ENCODE peak calls at places on chromosomes 16 and 17, in six cellular contexts. R is A549, T is GM12878, D is K562, Z is endothelial cell of umbilical vein, U is HepG2. X is an unnamed sample.
A peak's percentile ranks its signal among the peaks of the same experiment; 100 is the strongest.

GRCh38 chr17:40122944-40123810 is 1.4 kb downstream of the MSL1 start:
- DNase-seq in R (peak; percentile 72), T (no peak), D (peak; percentile 71), Z (peak; percentile 60), U (no peak), X (peak; percentile 76)

GRCh38 chr17:66945451-66945850 is 19.1 kb upstream of the CACNG4 start:
- DNase-seq in R (no peak), T (no peak), D (no peak), Z (no peak), U (no peak), X (peak; percentile 67)

GRCh38 chr17:73003487-73003886 is 89.0 kb downstream of the SLC39A11 start:
- DNase-seq in R (no peak), T (no peak), D (no peak), Z (no peak), U (peak; percentile 41), X (no peak)

GRCh38 chr17:73269329-73269615 is 7.6 kb upstream of the CPSF4L start:
- DNase-seq in R (no peak), T (no peak), D (no peak), Z (no peak), U (no peak), X (no peak)

GRCh38 chr17:19677736-19678379 is 29.3 kb downstream of the ALDH3A2 start:
- DNase-seq in R (no peak), T (no peak), D (no peak), Z (no peak), U (no peak), X (no peak)

GRCh38 chr16:10736926-10737625 is 6.6 kb upstream of the NUBP1 start:
- DNase-seq in R (peak; percentile 65), T (peak; percentile 65), D (peak; percentile 68), Z (peak; percentile 67), U (peak; percentile 76), X (peak; percentile 76)

GRCh38 chr16:89711601-89712475 is 8.9 kb downstream of the VPS9D1 start:
- DNase-seq in R (peak; percentile 94), T (no peak), D (peak; percentile 98), Z (peak; percentile 66), U (no peak), X (peak; percentile 79)

GRCh38 chr16:89965447-89966225 is 17.1 kb downstream of the DEF8 start:
- DNase-seq in R (no peak), T (no peak), D (no peak), Z (no peak), U (no peak), X (no peak)

GRCh38 chr16:2458887-2459646 is 842 bp upstream of the TEDC2 start:
- DNase-seq in R (no peak), T (no peak), D (no peak), Z (no peak), U (no peak), X (peak; percentile 31)

GRCh38 chr17:83062011-83062817 is 17.2 kb upstream of the METRNL start:
- DNase-seq in R (no peak), T (no peak), D (no peak), Z (no peak), U (no peak), X (no peak)

GRCh38 chr17:70808596-70808995 is 639.3 kb downstream of the KCNJ2 start:
- DNase-seq in R (peak; percentile 3), T (no peak), D (no peak), Z (no peak), U (no peak), X (peak; percentile 9)

GRCh38 chr16:66395806-66396555 is 29.5 kb downstream of the CDH5 start:
- DNase-seq in R (no peak), T (no peak), D (no peak), Z (no peak), U (no peak), X (no peak)

GRCh38 chr16:22732315-22732840 is 81.6 kb upstream of the HS3ST2 start:
- DNase-seq in R (no peak), T (no peak), D (no peak), Z (no peak), U (no peak), X (peak; percentile 10)

GRCh38 chr17:58665946-58666857 is 25.6 kb downstream of the TEX14 start:
- DNase-seq in R (no peak), T (no peak), D (no peak), Z (peak; percentile 5), U (no peak), X (peak; percentile 54)

GRCh38 chr17:4529533-4530152 is 25.5 kb downstream of the MYBBP1A start:
- DNase-seq in R (no peak), T (no peak), D (no peak), Z (no peak), U (no peak), X (no peak)

GRCh38 chr16:71216714-71217113 is 13.8 kb downstream of the HYDIN start:
- DNase-seq in R (no peak), T (no peak), D (no peak), Z (no peak), U (no peak), X (no peak)
- TF ChIP-seq MYC in R (no peak), T (no peak), D (no peak), Z (no peak), U (no peak), X (no peak)

DNA sequence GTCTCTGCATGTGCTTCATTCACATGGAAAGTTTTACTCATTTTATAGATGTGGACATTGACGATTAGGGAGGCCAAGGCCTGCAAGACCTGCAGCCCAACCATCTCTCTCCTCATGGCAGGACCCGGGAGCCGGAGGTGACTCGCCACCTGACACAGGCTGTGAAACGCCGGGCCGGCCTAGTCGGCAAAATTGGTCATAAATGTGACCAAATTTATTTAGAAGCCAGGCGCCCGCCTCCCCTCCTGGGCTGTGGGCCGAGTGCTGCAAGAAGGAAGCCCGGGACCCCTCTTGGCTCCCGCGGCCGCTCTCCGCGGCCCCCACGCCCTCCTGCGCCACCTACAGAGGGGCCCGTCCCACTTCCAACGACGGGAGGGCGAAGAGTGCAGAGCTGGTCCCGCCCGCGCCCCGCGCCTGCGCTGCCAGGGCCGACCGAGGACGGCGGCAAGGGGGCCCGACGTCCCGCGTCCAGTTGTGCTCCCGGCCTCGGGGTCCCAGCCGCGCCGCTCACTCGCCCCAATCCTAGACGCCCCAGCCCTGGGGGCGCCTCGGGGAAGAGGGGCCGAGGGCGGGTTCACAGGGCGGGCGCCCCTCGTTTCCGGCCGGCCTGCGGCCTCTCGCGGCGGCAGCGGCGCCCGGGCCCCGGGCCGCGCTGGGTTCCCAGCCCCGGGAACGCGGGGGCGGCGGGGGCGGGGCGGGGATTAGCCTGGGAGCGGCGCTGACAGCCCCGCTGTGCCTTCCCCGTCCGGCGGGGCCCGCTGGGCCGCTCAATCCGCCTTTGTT is 47.5 kb downstream of the WNT3 start:
- DNase-seq in R (peak; percentile 62), T (no peak), D (peak; percentile 88), Z (peak; percentile 28), U (peak; percentile 50), X (peak; percentile 77)
- TF ChIP-seq MYC in R (peak; percentile 40), T (no peak), D (no peak), Z (no peak), U (peak; percentile 59), X (no peak)

DNA sequence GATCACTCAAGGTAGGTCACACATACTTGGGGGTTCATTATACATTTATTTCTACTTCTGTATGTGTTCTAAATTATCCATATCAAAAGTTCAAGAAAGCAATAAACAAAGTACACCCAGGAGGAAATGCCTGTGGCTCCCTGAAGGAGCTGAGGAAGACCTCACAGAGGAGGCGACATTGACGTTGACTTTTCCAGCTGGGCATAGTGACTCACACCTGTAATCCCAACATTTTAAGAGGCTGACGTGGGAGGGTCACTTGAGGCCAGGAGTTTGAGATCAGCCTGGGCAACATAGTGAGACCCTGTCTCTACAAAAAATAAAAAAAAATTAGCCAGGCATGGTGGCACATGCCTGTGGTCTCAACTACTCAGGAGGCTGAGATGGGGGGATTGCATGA is 16.3 kb downstream of the ITGAD start:
- DNase-seq in R (no peak), T (no peak), D (no peak), Z (no peak), U (no peak), X (no peak)
- TF ChIP-seq MYC in R (no peak), T (no peak), D (no peak), Z (no peak), U (no peak), X (no peak)

DNA sequence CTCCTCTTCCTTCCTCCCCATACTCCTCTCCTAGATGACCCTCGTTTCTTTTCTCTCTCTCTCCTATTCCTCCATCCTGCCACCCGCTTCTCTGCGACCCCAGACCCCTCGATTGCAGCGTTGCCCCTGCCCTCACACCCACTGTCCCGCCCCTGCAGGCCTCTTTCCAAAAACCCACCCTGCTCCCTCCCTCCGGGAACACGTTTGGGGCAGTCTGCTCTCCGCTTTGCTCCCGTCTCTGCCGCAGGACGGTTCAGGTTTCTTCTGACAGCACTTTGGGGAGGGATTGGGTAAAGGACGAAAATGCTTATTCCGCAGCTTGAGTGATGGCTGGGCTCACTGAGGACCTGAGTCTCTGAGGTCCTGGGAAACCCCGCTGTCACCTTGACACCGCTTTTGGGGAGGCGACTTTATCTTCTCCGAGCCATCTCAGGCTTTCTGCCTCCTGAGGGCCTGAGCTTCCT is 685 bp downstream of the NDE1 start:
- DNase-seq in R (no peak), T (no peak), D (peak; percentile 35), Z (peak; percentile 37), U (no peak), X (peak; percentile 35)
- TF ChIP-seq MYC in R (no peak), T (no peak), D (no peak), Z (no peak), U (no peak), X (no peak)

GRCh38 chr17:79749156-79749815 is 18.5 kb downstream of the ENPP7 start:
- DNase-seq in R (no peak), T (no peak), D (no peak), Z (no peak), U (no peak), X (no peak)
- TF ChIP-seq MYC in R (no peak), T (no peak), D (no peak), Z (no peak), U (no peak), X (no peak)